ENCODE peak calls at places on chromosome 6, in ten cellular contexts. One of them, this sample, is unnamed.

GRCh38 chr6:32885698-32886286 is 31.8 kb downstream of the PSMB9 start:
- DNase-seq in DMS 273 treated with DMSO at 0.1 percent for 48 hours: peak
- DNase-seq in memory B cell: peak
- DNase-seq in H7: peak
- DNase-seq in midbrain: peak
- DNase-seq in ureter: no peak
- DNase-seq in activated naive CD4-positive, alpha-beta T cell: no peak
- DNase-seq in ELF-1: no peak
- DNase-seq in myocyte: peak
- DNase-seq in stimulated activated CD8-positive, alpha-beta memory T cell treated with anti-CD3 and anti-CD28 coated beads, Interleukin-2, amount 100 ng/mL, for 48 hours: no peak
- DNase-seq in this sample: peak

GRCh38 chr6:52574709-52575489 is 2.0 kb downstream of the TRAM2 start:
- DNase-seq in DMS 273 treated with DMSO at 0.1 percent for 48 hours: no peak
- DNase-seq in memory B cell: peak
- DNase-seq in H7: no peak
- DNase-seq in midbrain: no peak
- DNase-seq in ureter: no peak
- DNase-seq in activated naive CD4-positive, alpha-beta T cell: peak
- DNase-seq in ELF-1: no peak
- DNase-seq in myocyte: peak
- DNase-seq in stimulated activated CD8-positive, alpha-beta memory T cell treated with anti-CD3 and anti-CD28 coated beads, Interleukin-2, amount 100 ng/mL, for 48 hours: peak
- DNase-seq in this sample: no peak

GRCh38 chr6:16273266-16273665 is 34.9 kb downstream of the GMPR start:
- DNase-seq in DMS 273 treated with DMSO at 0.1 percent for 48 hours: no peak
- DNase-seq in memory B cell: no peak
- DNase-seq in H7: no peak
- DNase-seq in midbrain: peak
- DNase-seq in ureter: no peak
- DNase-seq in activated naive CD4-positive, alpha-beta T cell: no peak
- DNase-seq in ELF-1: no peak
- DNase-seq in myocyte: no peak
- DNase-seq in stimulated activated CD8-positive, alpha-beta memory T cell treated with anti-CD3 and anti-CD28 coated beads, Interleukin-2, amount 100 ng/mL, for 48 hours: no peak
- DNase-seq in this sample: no peak

GRCh38 chr6:686528-686927 is 6.4 kb downstream of the EXOC2 start:
- DNase-seq in DMS 273 treated with DMSO at 0.1 percent for 48 hours: no peak
- DNase-seq in memory B cell: no peak
- DNase-seq in H7: no peak
- DNase-seq in midbrain: no peak
- DNase-seq in ureter: no peak
- DNase-seq in activated naive CD4-positive, alpha-beta T cell: no peak
- DNase-seq in ELF-1: no peak
- DNase-seq in myocyte: peak
- DNase-seq in stimulated activated CD8-positive, alpha-beta memory T cell treated with anti-CD3 and anti-CD28 coated beads, Interleukin-2, amount 100 ng/mL, for 48 hours: no peak
- DNase-seq in this sample: no peak

GRCh38 chr6:87407531-87407895 is 259 bp upstream of the CFAP206 start:
- DNase-seq in DMS 273 treated with DMSO at 0.1 percent for 48 hours: peak
- DNase-seq in memory B cell: no peak
- DNase-seq in H7: no peak
- DNase-seq in midbrain: peak
- DNase-seq in ureter: peak
- DNase-seq in activated naive CD4-positive, alpha-beta T cell: no peak
- DNase-seq in ELF-1: no peak
- DNase-seq in myocyte: no peak
- DNase-seq in stimulated activated CD8-positive, alpha-beta memory T cell treated with anti-CD3 and anti-CD28 coated beads, Interleukin-2, amount 100 ng/mL, for 48 hours: no peak
- DNase-seq in this sample: no peak

GRCh38 chr6:36834576-36835293 is 4.5 kb downstream of the CPNE5 start:
- DNase-seq in DMS 273 treated with DMSO at 0.1 percent for 48 hours: peak
- DNase-seq in memory B cell: no peak
- DNase-seq in H7: peak
- DNase-seq in midbrain: no peak
- DNase-seq in ureter: no peak
- DNase-seq in activated naive CD4-positive, alpha-beta T cell: no peak
- DNase-seq in ELF-1: peak
- DNase-seq in myocyte: peak
- DNase-seq in stimulated activated CD8-positive, alpha-beta memory T cell treated with anti-CD3 and anti-CD28 coated beads, Interleukin-2, amount 100 ng/mL, for 48 hours: no peak
- DNase-seq in this sample: no peak

GRCh38 chr6:105191351-105191750 is 11.5 kb upstream of the POPDC3 start:
- DNase-seq in DMS 273 treated with DMSO at 0.1 percent for 48 hours: no peak
- DNase-seq in memory B cell: no peak
- DNase-seq in H7: no peak
- DNase-seq in midbrain: no peak
- DNase-seq in ureter: no peak
- DNase-seq in activated naive CD4-positive, alpha-beta T cell: no peak
- DNase-seq in ELF-1: no peak
- DNase-seq in myocyte: no peak
- DNase-seq in stimulated activated CD8-positive, alpha-beta memory T cell treated with anti-CD3 and anti-CD28 coated beads, Interleukin-2, amount 100 ng/mL, for 48 hours: no peak
- DNase-seq in this sample: no peak

GRCh38 chr6:37549186-37549957 is 49.7 kb upstream of the CCDC167 start:
- DNase-seq in DMS 273 treated with DMSO at 0.1 percent for 48 hours: no peak
- DNase-seq in memory B cell: no peak
- DNase-seq in H7: no peak
- DNase-seq in midbrain: no peak
- DNase-seq in ureter: no peak
- DNase-seq in activated naive CD4-positive, alpha-beta T cell: no peak
- DNase-seq in ELF-1: no peak
- DNase-seq in myocyte: no peak
- DNase-seq in stimulated activated CD8-positive, alpha-beta memory T cell treated with anti-CD3 and anti-CD28 coated beads, Interleukin-2, amount 100 ng/mL, for 48 hours: no peak
- DNase-seq in this sample: no peak

GRCh38 chr6:36712816-36713215 is 15.2 kb downstream of the RAB44 start:
- DNase-seq in DMS 273 treated with DMSO at 0.1 percent for 48 hours: no peak
- DNase-seq in memory B cell: no peak
- DNase-seq in H7: no peak
- DNase-seq in midbrain: no peak
- DNase-seq in ureter: no peak
- DNase-seq in activated naive CD4-positive, alpha-beta T cell: no peak
- DNase-seq in ELF-1: no peak
- DNase-seq in myocyte: no peak
- DNase-seq in stimulated activated CD8-positive, alpha-beta memory T cell treated with anti-CD3 and anti-CD28 coated beads, Interleukin-2, amount 100 ng/mL, for 48 hours: no peak
- DNase-seq in this sample: no peak

GRCh38 chr6:11532097-11532496 is 5.5 kb upstream of the TMEM170B start:
- DNase-seq in DMS 273 treated with DMSO at 0.1 percent for 48 hours: no peak
- DNase-seq in memory B cell: no peak
- DNase-seq in H7: no peak
- DNase-seq in midbrain: no peak
- DNase-seq in ureter: no peak
- DNase-seq in activated naive CD4-positive, alpha-beta T cell: no peak
- DNase-seq in ELF-1: no peak
- DNase-seq in myocyte: no peak
- DNase-seq in stimulated activated CD8-positive, alpha-beta memory T cell treated with anti-CD3 and anti-CD28 coated beads, Interleukin-2, amount 100 ng/mL, for 48 hours: no peak
- DNase-seq in this sample: no peak